ENCODE peak calls at places on chromosome 17, in seven cellular contexts. One of them, this sample, is unnamed.

GRCh38 chr17:82303944-82304808 is 13.2 kb downstream of the CD7 start:
- DNase-seq in IMR-90: no peak
- DNase-seq in psoas muscle: no peak
- DNase-seq in aorta: peak; percentile 51
- DNase-seq in lower lobe of right lung: no peak
- DNase-seq in endodermal cell: no peak
- DNase-seq in ascending aorta: no peak
- DNase-seq in this sample: peak; percentile 33

GRCh38 chr17:19750835-19751234 is 2.7 kb upstream of the ALDH3A1 start:
- DNase-seq in lower lobe of right lung: no peak
- DNase-seq in psoas muscle: no peak
- DNase-seq in IMR-90: no peak
- DNase-seq in endodermal cell: no peak
- DNase-seq in ascending aorta: no peak
- DNase-seq in aorta: peak; percentile 27
- DNase-seq in this sample: no peak

GRCh38 chr17:752620-753219 is 656 bp upstream of the GEMIN4 start:
- DNase-seq in IMR-90: peak; percentile 49
- DNase-seq in ascending aorta: peak; percentile 84
- DNase-seq in endodermal cell: peak; percentile 89
- DNase-seq in lower lobe of right lung: peak; percentile 88
- DNase-seq in aorta: peak; percentile 85
- DNase-seq in psoas muscle: peak; percentile 79
- DNase-seq in this sample: peak; percentile 74

GRCh38 chr17:8904201-8904600 is 36.7 kb upstream of the PIK3R6 start:
- DNase-seq in IMR-90: no peak
- DNase-seq in ascending aorta: peak; percentile 56
- DNase-seq in psoas muscle: no peak
- DNase-seq in aorta: no peak
- DNase-seq in endodermal cell: peak; percentile 28
- DNase-seq in lower lobe of right lung: no peak
- DNase-seq in this sample: no peak

GRCh38 chr17:17367931-17368330 is 64.8 kb downstream of the NT5M start:
- DNase-seq in ascending aorta: no peak
- DNase-seq in aorta: no peak
- DNase-seq in lower lobe of right lung: peak; percentile 23
- DNase-seq in endodermal cell: no peak
- DNase-seq in psoas muscle: no peak
- DNase-seq in IMR-90: peak; percentile 26
- DNase-seq in this sample: no peak

GRCh38 chr17:75881678-75882454 is 3.5 kb upstream of the TRIM47 start:
- DNase-seq in endodermal cell: no peak
- DNase-seq in IMR-90: no peak
- DNase-seq in psoas muscle: no peak
- DNase-seq in ascending aorta: no peak
- DNase-seq in aorta: no peak
- DNase-seq in lower lobe of right lung: no peak
- DNase-seq in this sample: no peak

GRCh38 chr17:42798383-42799380 is at the start of the genes CNTD1 and COA3:
- DNase-seq in psoas muscle: peak; percentile 91
- DNase-seq in endodermal cell: peak; percentile 98
- DNase-seq in lower lobe of right lung: peak; percentile 93
- DNase-seq in IMR-90: peak; percentile 80
- DNase-seq in ascending aorta: peak; percentile 92
- DNase-seq in aorta: peak; percentile 91
- DNase-seq in this sample: peak; percentile 91

GRCh38 chr17:48134912-48135480 is 27.4 kb downstream of the SNX11 start:
- DNase-seq in ascending aorta: no peak
- DNase-seq in psoas muscle: no peak
- DNase-seq in IMR-90: no peak
- DNase-seq in lower lobe of right lung: no peak
- DNase-seq in aorta: no peak
- DNase-seq in endodermal cell: peak; percentile 72
- DNase-seq in this sample: no peak

GRCh38 chr17:58640202-58640601 is 51.6 kb downstream of the TEX14 start:
- DNase-seq in endodermal cell: no peak
- DNase-seq in ascending aorta: no peak
- DNase-seq in lower lobe of right lung: no peak
- DNase-seq in psoas muscle: no peak
- DNase-seq in IMR-90: no peak
- DNase-seq in aorta: no peak
- DNase-seq in this sample: no peak

GRCh38 chr17:76558210-76559095 is 18.6 kb downstream of the PRCD start:
- DNase-seq in aorta: no peak
- DNase-seq in endodermal cell: no peak
- DNase-seq in ascending aorta: no peak
- DNase-seq in psoas muscle: no peak
- DNase-seq in IMR-90: peak; percentile 20
- DNase-seq in lower lobe of right lung: no peak
- DNase-seq in this sample: no peak

GRCh38 chr17:46154151-46154816 is 38.9 kb downstream of the KANSL1 start:
- DNase-seq in aorta: no peak
- DNase-seq in IMR-90: peak; percentile 38
- DNase-seq in psoas muscle: no peak
- DNase-seq in lower lobe of right lung: no peak
- DNase-seq in ascending aorta: no peak
- DNase-seq in endodermal cell: no peak
- DNase-seq in this sample: no peak

GRCh38 chr17:29062215-29062614 is 19.3 kb downstream of the PIPOX start:
- DNase-seq in aorta: no peak
- DNase-seq in lower lobe of right lung: no peak
- DNase-seq in IMR-90: no peak
- DNase-seq in endodermal cell: no peak
- DNase-seq in psoas muscle: no peak
- DNase-seq in ascending aorta: no peak
- DNase-seq in this sample: no peak

GRCh38 chr17:19567216-19568015 is 33.8 kb downstream of the SLC47A1 start:
- DNase-seq in endodermal cell: no peak
- DNase-seq in psoas muscle: no peak
- DNase-seq in IMR-90: no peak
- DNase-seq in ascending aorta: no peak
- DNase-seq in aorta: no peak
- DNase-seq in lower lobe of right lung: no peak
- DNase-seq in this sample: no peak

GRCh38 chr17:3952186-3952585 is 12.1 kb downstream of the ATP2A3 start:
- DNase-seq in psoas muscle: no peak
- DNase-seq in IMR-90: no peak
- DNase-seq in endodermal cell: no peak
- DNase-seq in aorta: no peak
- DNase-seq in ascending aorta: no peak
- DNase-seq in lower lobe of right lung: no peak
- DNase-seq in this sample: no peak
- H3K4me3 ChIP-seq in psoas muscle: no peak overlapping the region
- H3K4me3 ChIP-seq in IMR-90: no peak overlapping the region
- H3K4me3 ChIP-seq in endodermal cell: no peak overlapping the region
- H3K4me3 ChIP-seq in aorta: no peak overlapping the region
- H3K4me3 ChIP-seq in ascending aorta: no peak overlapping the region
- H3K4me3 ChIP-seq in lower lobe of right lung: no peak overlapping the region
- H3K4me3 ChIP-seq in this sample: no peak overlapping the region

GRCh38 chr17:70310251-70310672 is 140.9 kb downstream of the KCNJ2 start:
- DNase-seq in aorta: no peak
- DNase-seq in IMR-90: no peak
- DNase-seq in lower lobe of right lung: no peak
- DNase-seq in ascending aorta: no peak
- DNase-seq in psoas muscle: no peak
- DNase-seq in endodermal cell: no peak
- DNase-seq in this sample: no peak

GRCh38 chr17:70313450-70313849 is 144.1 kb downstream of the KCNJ2 start:
- DNase-seq in lower lobe of right lung: no peak
- DNase-seq in psoas muscle: no peak
- DNase-seq in aorta: no peak
- DNase-seq in IMR-90: peak; percentile 86
- DNase-seq in ascending aorta: no peak
- DNase-seq in endodermal cell: no peak
- DNase-seq in this sample: no peak

GRCh38 chr17:70307430-70307829 is 138.1 kb downstream of the KCNJ2 start:
- DNase-seq in psoas muscle: no peak
- DNase-seq in ascending aorta: no peak
- DNase-seq in endodermal cell: no peak
- DNase-seq in aorta: no peak
- DNase-seq in IMR-90: peak; percentile 77
- DNase-seq in lower lobe of right lung: no peak
- DNase-seq in this sample: no peak

GRCh38 chr17:70313031-70313430 is 143.7 kb downstream of the KCNJ2 start:
- DNase-seq in aorta: no peak
- DNase-seq in endodermal cell: no peak
- DNase-seq in psoas muscle: no peak
- DNase-seq in ascending aorta: no peak
- DNase-seq in lower lobe of right lung: no peak
- DNase-seq in IMR-90: peak; percentile 43
- DNase-seq in this sample: no peak

GRCh38 chr17:70308619-70309018 is 139.3 kb downstream of the KCNJ2 start:
- DNase-seq in ascending aorta: no peak
- DNase-seq in aorta: no peak
- DNase-seq in endodermal cell: no peak
- DNase-seq in psoas muscle: no peak
- DNase-seq in IMR-90: no peak
- DNase-seq in lower lobe of right lung: no peak
- DNase-seq in this sample: no peak
- H3K9me3 ChIP-seq in ascending aorta: no peaks in the 10 kb centered on the region
- H3K9me3 ChIP-seq in aorta: peaks cover 1% of the 10 kb centered on the region
- H3K9me3 ChIP-seq in endodermal cell: no peaks in the 10 kb centered on the region
- H3K9me3 ChIP-seq in psoas muscle: no peaks in the 10 kb centered on the region
- H3K9me3 ChIP-seq in IMR-90: no peaks in the 10 kb centered on the region
- H3K9me3 ChIP-seq in lower lobe of right lung: no peaks in the 10 kb centered on the region
- H3K9me3 ChIP-seq in this sample: no peaks in the 10 kb centered on the region

DNA sequence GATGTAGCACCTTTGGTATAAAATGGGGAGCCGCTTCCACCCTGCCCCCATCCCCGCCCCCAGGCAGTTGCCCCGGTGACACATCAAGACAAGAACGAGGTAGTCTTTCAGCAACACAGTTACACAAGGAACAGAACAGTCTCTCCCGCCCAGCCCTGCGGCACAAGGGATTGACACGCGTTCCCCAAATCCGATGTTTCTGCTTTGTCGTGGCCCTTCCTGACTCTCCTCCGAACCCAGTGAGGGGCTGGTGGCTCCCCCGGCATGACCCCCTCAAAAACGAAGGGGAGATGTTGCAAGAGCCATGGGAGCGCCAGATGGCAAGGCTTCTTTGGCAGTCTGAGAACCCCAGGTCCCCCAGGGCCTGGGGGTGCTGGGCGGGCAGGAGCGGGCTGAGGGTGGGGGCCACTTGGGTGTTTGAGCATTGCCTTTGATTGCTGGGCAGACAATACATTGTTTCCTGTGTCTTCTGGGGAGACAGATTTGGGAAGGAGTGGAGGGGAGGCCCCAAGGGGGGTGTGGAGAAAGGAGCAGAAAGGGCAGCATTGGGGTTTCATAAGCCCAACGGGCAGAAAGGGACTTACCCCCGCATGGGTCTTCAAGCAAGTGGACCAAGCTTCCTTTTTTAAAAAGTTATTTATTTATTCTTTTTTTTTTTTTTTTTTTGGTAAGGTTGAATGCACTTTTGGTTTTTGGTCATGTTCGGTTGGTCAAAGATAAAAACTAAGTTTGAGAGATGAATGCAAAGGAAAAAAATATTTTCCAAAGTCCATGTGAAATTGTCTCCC is 16.6 kb downstream of the COL1A1 start:
- DNase-seq in lower lobe of right lung: peak; percentile 78
- DNase-seq in psoas muscle: peak; percentile 66
- DNase-seq in endodermal cell: no peak
- DNase-seq in IMR-90: peak; percentile 62
- DNase-seq in aorta: peak; percentile 75
- DNase-seq in ascending aorta: peak; percentile 92
- DNase-seq in this sample: no peak
- H3K4me3 ChIP-seq in lower lobe of right lung: no peak overlapping the region
- H3K4me3 ChIP-seq in psoas muscle: no peak overlapping the region
- H3K4me3 ChIP-seq in endodermal cell: no peak overlapping the region
- H3K4me3 ChIP-seq in IMR-90: no peak overlapping the region
- H3K4me3 ChIP-seq in aorta: no peak overlapping the region
- H3K4me3 ChIP-seq in ascending aorta: no peak overlapping the region
- H3K4me3 ChIP-seq in this sample: no peak overlapping the region

GRCh38 chr17:71063559-71063958 is 894.2 kb downstream of the KCNJ2 start:
- DNase-seq in endodermal cell: no peak
- DNase-seq in lower lobe of right lung: no peak
- DNase-seq in ascending aorta: no peak
- DNase-seq in IMR-90: no peak
- DNase-seq in psoas muscle: no peak
- DNase-seq in aorta: no peak
- DNase-seq in this sample: no peak
- H3K9me3 ChIP-seq in endodermal cell: peaks cover 6% of the 10 kb centered on the region
- H3K9me3 ChIP-seq in lower lobe of right lung: no peaks in the 10 kb centered on the region
- H3K9me3 ChIP-seq in ascending aorta: no peaks in the 10 kb centered on the region
- H3K9me3 ChIP-seq in IMR-90: no peaks in the 10 kb centered on the region
- H3K9me3 ChIP-seq in psoas muscle: no peaks in the 10 kb centered on the region
- H3K9me3 ChIP-seq in aorta: no peaks in the 10 kb centered on the region
- H3K9me3 ChIP-seq in this sample: no peaks in the 10 kb centered on the region

GRCh38 chr17:80544655-80545498 is at the start of gene RPTOR:
- DNase-seq in endodermal cell: peak; percentile 99
- DNase-seq in IMR-90: peak; percentile 89
- DNase-seq in psoas muscle: peak; percentile 92
- DNase-seq in ascending aorta: peak; percentile 92
- DNase-seq in aorta: peak; percentile 93
- DNase-seq in lower lobe of right lung: peak; percentile 91
- DNase-seq in this sample: peak; percentile 89
- H3K4me3 ChIP-seq in endodermal cell: peak within 1 kb of the TSS; percentile 81
- H3K4me3 ChIP-seq in IMR-90: peak within 1 kb of the TSS; percentile 81
- H3K4me3 ChIP-seq in psoas muscle: peak within 1 kb of the TSS; percentile 84
- H3K4me3 ChIP-seq in ascending aorta: peak within 1 kb of the TSS; percentile 91
- H3K4me3 ChIP-seq in aorta: peak within 1 kb of the TSS; percentile 51
- H3K4me3 ChIP-seq in lower lobe of right lung: peak within 1 kb of the TSS; percentile 97
- H3K4me3 ChIP-seq in this sample: peak within 1 kb of the TSS; percentile 94

This sample was measured in mucosa of descending colon.